ENCODE peak calls at places on chromosomes 11 and 22, in ten cellular contexts. Y, K, X, F, U, I, L, Z, B and T are unnamed samples. For H3K27me3, the result is how much of the 10 kb centered on the place peaks cover.

GRCh38 chr22:24146791-24147353 is 34.4 kb upstream of the SUSD2 start:
- DNase-seq in Z (no peak), U (peak), X (no peak), L (no peak), K (no peak), B (peak), Y (peak), F (peak), I (peak), T (peak)

GRCh38 chr11:43130616-43131015 is 181.2 kb upstream of the API5 start:
- DNase-seq in X (no peak), F (peak), K (no peak), U (no peak), B (no peak), L (no peak), Y (no peak), I (no peak), Z (no peak), T (no peak)

GRCh38 chr11:69654660-69655478 is 13.9 kb downstream of the CCND1 start:
- DNase-seq in I (peak), B (no peak), X (no peak), U (peak), K (no peak), F (no peak), L (peak), Y (no peak), Z (peak), T (no peak)

GRCh38 chr11:110526323-110526722 is 96.6 kb downstream of the FDX1 start:
- DNase-seq in F (no peak), U (no peak), B (no peak), K (no peak), Z (no peak), I (no peak), Y (no peak), X (no peak), L (no peak), T (no peak)

GRCh38 chr11:45885921-45886721 is 670 bp downstream of the MAPK8IP1 start:
- DNase-seq in B (no peak), U (no peak), K (no peak), X (no peak), F (peak), L (no peak), Z (peak), I (no peak), Y (no peak), T (no peak)

GRCh38 chr11:15976433-15977045 is 379.8 kb downstream of the SOX6 start:
- DNase-seq in Y (no peak), I (no peak), U (no peak), Z (no peak), B (peak), L (no peak), F (no peak), K (no peak), X (no peak), T (no peak)

GRCh38 chr11:130114281-130114680 is 44.6 kb downstream of the APLP2 start:
- DNase-seq in K (no peak), Y (no peak), I (no peak), F (no peak), L (no peak), B (no peak), X (no peak), U (no peak), Z (no peak), T (no peak)

GRCh38 chr11:128904872-128905344 is 13.8 kb downstream of the KCNJ5 start:
- DNase-seq in Z (no peak), B (no peak), Y (peak), X (no peak), L (peak), F (peak), I (no peak), U (no peak), K (no peak), T (peak)

GRCh38 chr11:79363861-79364378 is 76.9 kb downstream of the TENM4 start:
- DNase-seq in X (no peak), F (no peak), K (no peak), Y (no peak), L (no peak), U (no peak), Z (no peak), I (no peak), B (no peak), T (no peak)
- H3K27me3 ChIP-seq in X (under half), F (under half), K (under half), Y (under half), L (under half), U (under half), Z (under half), I (under half), B (under half), T (under half)

DNA sequence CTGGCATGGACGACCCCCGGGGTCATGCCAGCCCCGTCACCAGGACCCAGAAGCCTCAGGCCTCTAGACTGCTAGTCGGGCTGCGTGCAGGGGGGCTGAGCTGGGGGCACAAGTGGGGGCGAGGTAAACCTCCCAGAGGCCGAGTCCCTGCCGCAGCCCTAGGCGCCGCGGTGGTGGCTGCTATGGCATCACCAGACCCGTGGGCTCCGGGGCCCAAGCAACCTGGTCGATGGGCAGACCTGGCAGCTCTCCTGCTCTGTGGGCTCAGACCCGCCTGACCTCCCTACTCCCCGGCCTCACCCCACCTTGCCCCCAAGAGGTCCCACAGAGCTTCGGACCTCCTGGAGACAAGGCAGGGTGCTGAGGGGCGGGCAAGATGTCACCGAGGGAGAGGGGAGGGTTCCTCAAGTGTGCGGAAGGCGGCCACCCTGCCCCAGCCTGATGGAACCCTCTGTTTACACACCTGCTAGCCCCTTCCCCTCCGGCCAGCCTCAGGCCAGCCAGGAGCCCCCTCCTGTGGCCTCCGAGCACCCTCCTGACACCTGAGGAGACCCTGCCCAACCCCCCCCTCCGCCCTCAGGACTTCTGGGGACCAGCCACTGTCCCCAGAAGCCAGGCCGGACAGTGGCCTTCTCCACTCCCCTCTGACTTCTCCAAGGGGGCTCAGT is 9.4 kb downstream of the IGF2 start:
- DNase-seq in Y (no peak), K (no peak), L (no peak), U (no peak), B (no peak), F (no peak), Z (peak), X (no peak), I (no peak), T (no peak)
- H3K27me3 ChIP-seq in Y (under half), K (under half), L (under half), U (under half), B (under half), F (under half), Z (half or more), X (under half), I (under half), T (under half)

DNA sequence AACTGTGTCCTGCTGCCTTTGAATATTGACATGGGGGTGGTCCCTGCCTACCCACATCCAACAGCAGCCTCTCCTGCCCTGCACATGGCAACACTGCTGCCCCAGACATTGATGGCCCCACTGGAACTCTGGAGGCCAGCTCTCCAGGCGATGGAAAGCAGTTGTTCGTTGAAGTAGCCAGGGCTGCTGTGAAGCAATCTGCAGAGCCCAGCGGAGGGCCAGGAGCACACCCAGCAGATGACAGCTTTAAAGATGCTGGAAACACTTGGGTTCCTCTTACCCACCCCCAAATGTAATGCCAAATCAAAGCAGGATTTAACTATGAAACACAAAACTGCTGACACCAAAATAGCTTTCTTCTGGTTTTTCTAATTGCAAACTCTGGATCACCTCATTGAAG is 165.6 kb upstream of the NAV2 start:
- DNase-seq in Y (no peak), I (no peak), U (no peak), X (no peak), B (no peak), L (no peak), K (no peak), F (no peak), Z (no peak), T (no peak)
- H3K27me3 ChIP-seq in Y (under half), I (under half), U (under half), X (under half), B (under half), L (under half), K (under half), F (under half), Z (under half), T (under half)

DNA sequence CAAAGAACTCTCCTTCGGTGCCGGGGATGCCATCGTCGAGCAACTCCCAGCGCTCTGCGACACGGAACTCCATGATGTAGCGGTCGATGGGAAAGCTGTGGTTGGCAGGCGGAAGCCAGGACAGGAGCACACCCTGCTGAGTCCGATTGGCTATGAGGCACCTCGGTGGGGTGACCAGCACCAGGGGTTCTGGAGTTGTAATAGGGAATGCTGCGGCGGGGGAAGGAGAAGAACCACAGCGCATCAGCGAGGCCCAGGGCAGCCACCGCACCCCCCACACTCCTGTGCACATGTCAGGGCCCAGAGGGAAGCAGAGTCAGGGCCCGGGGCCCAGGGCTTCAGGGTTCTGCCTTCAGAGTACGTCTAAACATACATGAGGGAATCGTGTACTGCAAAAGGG is 31.0 kb downstream of the IGSF9B start:
- DNase-seq in F (no peak), Z (peak), X (no peak), K (no peak), B (no peak), L (no peak), I (no peak), Y (no peak), U (no peak), T (no peak)
- H3K27me3 ChIP-seq in F (under half), Z (under half), X (under half), K (under half), B (under half), L (under half), I (under half), Y (under half), U (under half), T (under half)

DNA sequence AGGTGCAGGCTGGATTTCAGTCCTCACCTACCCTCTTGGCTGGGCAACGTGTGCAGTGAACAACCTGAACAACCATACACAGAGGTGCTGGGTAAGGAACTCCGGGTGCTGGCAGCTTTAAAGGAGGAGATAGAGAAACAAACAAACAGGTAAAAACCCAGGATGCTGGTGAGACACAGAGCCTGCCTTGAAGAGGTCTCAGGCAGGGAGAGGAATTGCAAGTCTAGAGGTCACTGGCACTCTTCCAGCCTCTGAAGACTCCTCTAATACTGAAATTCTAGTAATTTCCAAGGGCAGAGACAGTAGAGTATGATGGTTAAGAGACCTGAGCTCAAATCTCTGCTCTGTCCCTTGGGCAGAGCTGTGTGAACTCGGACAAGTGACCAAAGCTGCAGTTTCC is 192.5 kb downstream of the CEP164 start:
- DNase-seq in I (no peak), K (no peak), F (no peak), X (no peak), L (no peak), B (no peak), Z (no peak), U (no peak), Y (no peak), T (no peak)
- H3K27me3 ChIP-seq in I (under half), K (under half), F (under half), X (under half), L (under half), B (under half), Z (under half), U (under half), Y (under half), T (under half)

GRCh38 chr11:76910620-76911414 is 50.1 kb downstream of the ACER3 start:
- DNase-seq in Z (no peak), Y (no peak), B (no peak), I (peak), F (no peak), K (no peak), X (no peak), L (peak), U (peak), T (peak)

GRCh38 chr11:76916712-76917111 is 56.0 kb downstream of the ACER3 start:
- DNase-seq in B (no peak), L (no peak), Y (no peak), Z (no peak), I (no peak), U (no peak), X (no peak), K (no peak), F (no peak), T (no peak)

GRCh38 chr11:76911415-76911808 is 50.7 kb downstream of the ACER3 start:
- DNase-seq in Y (no peak), B (no peak), K (no peak), I (no peak), Z (no peak), F (peak), U (no peak), L (no peak), X (no peak), T (no peak)
- H3K27me3 ChIP-seq in Y (under half), B (under half), K (under half), I (under half), Z (under half), F (under half), U (under half), L (under half), X (under half), T (under half)

DNA sequence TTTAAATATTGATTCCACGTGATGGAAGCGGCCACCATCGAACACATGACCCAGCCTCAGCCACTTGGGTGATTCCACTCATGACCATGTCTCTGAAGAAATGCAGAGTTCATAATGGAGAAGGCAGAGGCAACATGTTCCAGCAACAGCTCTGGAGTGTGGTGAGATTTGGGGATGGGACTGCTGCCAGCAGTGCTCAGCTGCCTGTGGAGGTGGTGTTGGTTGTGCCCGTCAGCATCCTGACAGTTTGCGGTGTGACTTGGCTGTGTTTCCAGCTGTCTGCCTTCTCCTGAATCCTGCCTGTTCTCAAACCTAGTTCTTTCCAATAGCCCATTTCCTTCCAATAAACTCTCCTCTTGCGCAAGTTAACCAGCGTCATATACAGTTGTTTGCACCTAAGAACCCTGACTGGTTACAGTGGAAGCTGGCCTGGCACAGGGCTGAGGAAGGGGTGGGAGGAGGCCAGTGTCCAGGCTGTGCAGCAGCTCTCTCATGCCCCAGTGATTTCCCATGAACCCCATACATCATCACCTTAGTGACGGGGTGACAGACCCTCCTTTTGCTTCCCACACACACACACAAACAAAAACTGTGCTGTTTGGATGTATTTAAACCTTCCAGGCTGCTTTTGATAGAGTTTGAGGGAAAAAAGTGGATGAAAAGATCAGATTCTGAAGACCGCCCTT is 22.0 kb upstream of the OR8B8 start:
- DNase-seq in I (no peak), Y (no peak), U (no peak), B (no peak), F (no peak), K (no peak), L (no peak), Z (no peak), X (peak), T (no peak)
- H3K27me3 ChIP-seq in I (under half), Y (under half), U (under half), B (under half), F (under half), K (under half), L (under half), Z (under half), X (under half), T (under half)

DNA sequence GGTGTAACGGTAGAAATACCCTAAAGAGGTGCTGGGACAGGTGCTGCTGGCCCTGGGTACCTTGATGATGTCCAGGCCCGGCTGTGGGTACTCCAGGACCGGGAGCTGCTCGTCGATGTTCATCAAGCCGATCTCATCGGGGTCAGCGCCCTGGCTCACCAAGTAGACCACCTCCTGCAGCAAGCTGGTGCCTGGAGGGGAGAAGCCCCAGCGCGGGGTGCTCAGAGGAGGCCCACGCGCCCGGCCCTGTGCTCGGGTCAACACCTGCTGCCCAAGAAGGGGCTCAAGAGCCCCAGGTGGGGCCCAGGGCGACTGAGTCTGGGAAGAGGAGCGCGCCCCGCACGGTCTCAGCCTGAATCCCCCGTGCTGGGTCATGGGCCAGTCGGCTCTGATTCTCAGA is 20.6 kb downstream of the SULT4A1 start:
- DNase-seq in Z (peak), K (no peak), I (no peak), F (no peak), Y (no peak), U (peak), X (no peak), L (peak), B (no peak), T (no peak)
- H3K27me3 ChIP-seq in Z (under half), K (under half), I (under half), F (under half), Y (under half), U (under half), X (under half), L (under half), B (under half), T (under half)

DNA sequence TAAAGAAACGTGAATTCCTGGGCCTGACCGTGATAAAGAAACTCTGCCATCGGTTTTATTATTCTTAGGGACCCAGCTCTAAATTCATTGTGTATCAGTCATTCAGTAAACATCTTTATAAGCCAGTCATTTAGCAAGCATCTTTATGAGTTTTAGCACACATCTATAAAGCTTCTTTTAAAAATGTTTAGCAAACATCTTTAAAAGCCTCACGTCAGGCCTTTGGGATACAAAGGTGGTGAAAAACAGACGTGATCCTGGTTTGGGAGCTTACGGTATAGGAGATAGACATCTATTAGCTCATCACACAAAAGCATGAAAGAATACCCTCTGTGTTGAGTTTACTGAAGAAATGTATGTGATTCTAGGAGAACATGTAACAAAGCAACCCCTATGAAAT is 320.2 kb downstream of the LARGE1 start:
- DNase-seq in X (no peak), Y (no peak), Z (no peak), I (no peak), U (no peak), B (no peak), L (no peak), K (no peak), F (no peak), T (no peak)
- H3K27me3 ChIP-seq in X (under half), Y (under half), Z (under half), I (under half), U (under half), B (under half), L (under half), K (under half), F (under half), T (under half)

GRCh38 chr22:28344893-28345292 is 334.7 kb downstream of the TTC28 start:
- DNase-seq in L (no peak), B (no peak), U (no peak), K (no peak), X (no peak), Z (no peak), Y (no peak), I (no peak), F (no peak), T (no peak)
- H3K27me3 ChIP-seq in L (under half), B (under half), U (under half), K (under half), X (under half), Z (under half), Y (under half), I (under half), F (under half), T (under half)